ENCODE peak calls at places on chromosomes 13 and 19, in eight cellular contexts. A is mucosa of gallbladder; W is effector memory CD8-positive, alpha-beta T cell; N is activated T-helper 1 cell treated with anti-CD3 and anti-CD28 coated beads, Interleukin-2, amount 50 U/mL, for 16 hours; B is hypothalamus; Q is stimulated activated CD8-positive, alpha-beta memory T cell treated with anti-CD3 and anti-CD28 coated beads, Interleukin-7, amount 100 ng/mL, for 1 hour; F is naive thymus-derived CD8-positive, alpha-beta T cell; J is T-helper 1 cell. E is an unnamed sample.

GRCh38 chr19:17510220-17510993 is 1.0 kb upstream of the PGLS start:
- DNase-seq in J (no peak), A (no peak), Q (no peak), F (no peak), N (no peak), W (no peak), B (no peak), E (no peak)

GRCh38 chr19:5926641-5927438 is 12.8 kb downstream of the CAPS start:
- DNase-seq in W (no peak), Q (no peak), J (no peak), B (no peak), N (no peak), F (no peak), A (peak), E (no peak)

GRCh38 chr19:39411006-39411831 is 1.2 kb upstream of the PLEKHG2 start:
- DNase-seq in B (no peak), F (no peak), W (peak), J (no peak), N (no peak), Q (no peak), A (peak), E (peak)

GRCh38 chr13:71867101-71867814 is at the start of gene DACH1:
- DNase-seq in J (no peak), B (no peak), F (no peak), Q (no peak), W (no peak), N (no peak), A (peak), E (no peak)

GRCh38 chr13:40313269-40314200 is 352.9 kb downstream of the FOXO1 start:
- DNase-seq in F (no peak), B (no peak), J (no peak), Q (no peak), A (no peak), W (no peak), N (no peak), E (no peak)

GRCh38 chr19:29506619-29506911 is 19.2 kb upstream of the VSTM2B start:
- DNase-seq in Q (no peak), W (no peak), B (no peak), N (no peak), A (no peak), J (no peak), F (no peak), E (no peak)

GRCh38 chr13:29429496-29429895 is 166.0 kb downstream of the SLC7A1 start:
- DNase-seq in A (no peak), F (no peak), W (no peak), J (no peak), N (no peak), Q (no peak), B (no peak), E (no peak)

GRCh38 chr19:47210689-47211316 is 20.2 kb downstream of the BBC3 start:
- DNase-seq in W (peak), F (peak), J (peak), B (no peak), N (peak), A (peak), Q (peak), E (peak)

GRCh38 chr13:99984463-99985242 is 3.1 kb downstream of the ZIC2 start:
- DNase-seq in Q (no peak), B (no peak), W (no peak), F (no peak), A (no peak), N (no peak), J (no peak), E (no peak)

GRCh38 chr19:55255618-55256423 is 3.0 kb downstream of the PPP6R1 start:
- DNase-seq in A (no peak), W (peak), Q (no peak), J (no peak), B (no peak), N (no peak), F (peak), E (no peak)

GRCh38 chr19:33394723-33395560 is 21.4 kb downstream of the CEBPG start:
- DNase-seq in B (no peak), J (no peak), A (no peak), F (no peak), W (no peak), Q (no peak), N (no peak), E (no peak)

GRCh38 chr13:52161193-52161646 is 1.8 kb upstream of the NEK3 start:
- DNase-seq in F (no peak), W (no peak), Q (no peak), J (no peak), N (no peak), B (no peak), A (no peak), E (no peak)

GRCh38 chr13:35672611-35673010 is 196.1 kb upstream of the MAB21L1 start:
- DNase-seq in W (no peak), Q (no peak), N (no peak), A (no peak), B (no peak), F (no peak), J (no peak), E (no peak)

GRCh38 chr13:107867701-107868661 is 347.4 kb downstream of the LIG4 start:
- DNase-seq in W (no peak), J (no peak), A (peak), F (no peak), N (no peak), B (no peak), Q (no peak), E (no peak)

GRCh38 chr19:41912899-41913475 is 15.3 kb downstream of the ERFL start:
- DNase-seq in N (no peak), J (no peak), F (no peak), W (no peak), Q (no peak), B (no peak), A (no peak), E (no peak)

GRCh38 chr19:43563816-43564215 is 11.5 kb downstream of the XRCC1 start:
- DNase-seq in N (no peak), Q (no peak), J (no peak), A (no peak), F (no peak), B (no peak), W (no peak), E (no peak)

GRCh38 chr19:49614096-49614857 is 23.3 kb downstream of the PRR12 start:
- DNase-seq in N (no peak), A (no peak), F (no peak), Q (no peak), B (no peak), J (no peak), W (peak), E (no peak)

GRCh38 chr13:84574851-84575250 is 692.6 kb upstream of the SLITRK1 start:
- DNase-seq in Q (no peak), B (no peak), N (no peak), W (no peak), J (no peak), F (no peak), A (no peak), E (no peak)